ENCODE peak calls at places on chromosomes 13 and 19, in nine cellular contexts. One of them, this sample, is unnamed.

GRCh38 chr13:48532473-48533206 is at the start of gene RCBTB2:
- ATAC-seq in activated CD4-positive, CD25-positive, alpha-beta regulatory T cell treated with anti-CD3 and anti-CD28 coated beads, Interleukin-2, amount 50 U/mL, for 24 hours: peak
- ATAC-seq in left lung: peak
- ATAC-seq in activated T-cell treated with anti-CD3 and anti-CD28 coated beads, Interleukin-2, amount 50 U/mL, for 4 hours: peak
- ATAC-seq in T-helper 17 cell: peak
- ATAC-seq in gastroesophageal sphincter: peak
- ATAC-seq in upper lobe of right lung: peak
- ATAC-seq in CD8-positive, alpha-beta T cell: peak
- ATAC-seq in CD4-positive, CD25-positive, alpha-beta regulatory T cell: peak
- ATAC-seq in this sample: peak

GRCh38 chr13:68358218-68358817 is 1128.2 kb upstream of the PCDH9 start:
- ATAC-seq in gastroesophageal sphincter: no peak
- ATAC-seq in activated T-cell treated with anti-CD3 and anti-CD28 coated beads, Interleukin-2, amount 50 U/mL, for 4 hours: no peak
- ATAC-seq in left lung: no peak
- ATAC-seq in CD8-positive, alpha-beta T cell: no peak
- ATAC-seq in activated CD4-positive, CD25-positive, alpha-beta regulatory T cell treated with anti-CD3 and anti-CD28 coated beads, Interleukin-2, amount 50 U/mL, for 24 hours: no peak
- ATAC-seq in CD4-positive, CD25-positive, alpha-beta regulatory T cell: no peak
- ATAC-seq in upper lobe of right lung: no peak
- ATAC-seq in T-helper 17 cell: no peak
- ATAC-seq in this sample: no peak

GRCh38 chr13:35534343-35534742 is 57.9 kb upstream of the MAB21L1 start:
- ATAC-seq in gastroesophageal sphincter: no peak
- ATAC-seq in CD4-positive, CD25-positive, alpha-beta regulatory T cell: no peak
- ATAC-seq in T-helper 17 cell: no peak
- ATAC-seq in left lung: no peak
- ATAC-seq in CD8-positive, alpha-beta T cell: no peak
- ATAC-seq in activated CD4-positive, CD25-positive, alpha-beta regulatory T cell treated with anti-CD3 and anti-CD28 coated beads, Interleukin-2, amount 50 U/mL, for 24 hours: no peak
- ATAC-seq in activated T-cell treated with anti-CD3 and anti-CD28 coated beads, Interleukin-2, amount 50 U/mL, for 4 hours: no peak
- ATAC-seq in upper lobe of right lung: no peak
- ATAC-seq in this sample: no peak

GRCh38 chr13:67136157-67136556 is 94.0 kb downstream of the PCDH9 start:
- ATAC-seq in gastroesophageal sphincter: no peak
- ATAC-seq in CD8-positive, alpha-beta T cell: no peak
- ATAC-seq in upper lobe of right lung: peak
- ATAC-seq in left lung: peak
- ATAC-seq in CD4-positive, CD25-positive, alpha-beta regulatory T cell: no peak
- ATAC-seq in activated CD4-positive, CD25-positive, alpha-beta regulatory T cell treated with anti-CD3 and anti-CD28 coated beads, Interleukin-2, amount 50 U/mL, for 24 hours: no peak
- ATAC-seq in T-helper 17 cell: no peak
- ATAC-seq in activated T-cell treated with anti-CD3 and anti-CD28 coated beads, Interleukin-2, amount 50 U/mL, for 4 hours: no peak
- ATAC-seq in this sample: no peak

GRCh38 chr19:3470500-3471128 is 9.7 kb downstream of the SMIM24 start:
- ATAC-seq in CD4-positive, CD25-positive, alpha-beta regulatory T cell: no peak
- ATAC-seq in gastroesophageal sphincter: no peak
- ATAC-seq in CD8-positive, alpha-beta T cell: no peak
- ATAC-seq in upper lobe of right lung: peak
- ATAC-seq in activated CD4-positive, CD25-positive, alpha-beta regulatory T cell treated with anti-CD3 and anti-CD28 coated beads, Interleukin-2, amount 50 U/mL, for 24 hours: no peak
- ATAC-seq in T-helper 17 cell: no peak
- ATAC-seq in left lung: no peak
- ATAC-seq in activated T-cell treated with anti-CD3 and anti-CD28 coated beads, Interleukin-2, amount 50 U/mL, for 4 hours: no peak
- ATAC-seq in this sample: no peak

GRCh38 chr13:37288057-37288720 is 182.7 kb upstream of the CSNK1A1L start:
- ATAC-seq in T-helper 17 cell: no peak
- ATAC-seq in CD8-positive, alpha-beta T cell: no peak
- ATAC-seq in activated T-cell treated with anti-CD3 and anti-CD28 coated beads, Interleukin-2, amount 50 U/mL, for 4 hours: no peak
- ATAC-seq in upper lobe of right lung: peak
- ATAC-seq in CD4-positive, CD25-positive, alpha-beta regulatory T cell: no peak
- ATAC-seq in activated CD4-positive, CD25-positive, alpha-beta regulatory T cell treated with anti-CD3 and anti-CD28 coated beads, Interleukin-2, amount 50 U/mL, for 24 hours: no peak
- ATAC-seq in left lung: peak
- ATAC-seq in gastroesophageal sphincter: no peak
- ATAC-seq in this sample: no peak

GRCh38 chr19:56321254-56321980 is 6.8 kb upstream of the ZSCAN5A start:
- ATAC-seq in T-helper 17 cell: no peak
- ATAC-seq in upper lobe of right lung: no peak
- ATAC-seq in activated T-cell treated with anti-CD3 and anti-CD28 coated beads, Interleukin-2, amount 50 U/mL, for 4 hours: no peak
- ATAC-seq in activated CD4-positive, CD25-positive, alpha-beta regulatory T cell treated with anti-CD3 and anti-CD28 coated beads, Interleukin-2, amount 50 U/mL, for 24 hours: no peak
- ATAC-seq in gastroesophageal sphincter: no peak
- ATAC-seq in CD8-positive, alpha-beta T cell: no peak
- ATAC-seq in CD4-positive, CD25-positive, alpha-beta regulatory T cell: no peak
- ATAC-seq in left lung: no peak
- ATAC-seq in this sample: no peak

GRCh38 chr13:30313307-30313706 is 6.0 kb upstream of the KATNAL1 start:
- ATAC-seq in gastroesophageal sphincter: no peak
- ATAC-seq in left lung: no peak
- ATAC-seq in upper lobe of right lung: no peak
- ATAC-seq in CD4-positive, CD25-positive, alpha-beta regulatory T cell: no peak
- ATAC-seq in activated T-cell treated with anti-CD3 and anti-CD28 coated beads, Interleukin-2, amount 50 U/mL, for 4 hours: no peak
- ATAC-seq in T-helper 17 cell: no peak
- ATAC-seq in CD8-positive, alpha-beta T cell: no peak
- ATAC-seq in activated CD4-positive, CD25-positive, alpha-beta regulatory T cell treated with anti-CD3 and anti-CD28 coated beads, Interleukin-2, amount 50 U/mL, for 24 hours: no peak
- ATAC-seq in this sample: no peak

GRCh38 chr19:33293255-33294057 is 8.9 kb downstream of the CEBPA start:
- ATAC-seq in CD8-positive, alpha-beta T cell: no peak
- ATAC-seq in activated T-cell treated with anti-CD3 and anti-CD28 coated beads, Interleukin-2, amount 50 U/mL, for 4 hours: no peak
- ATAC-seq in upper lobe of right lung: peak
- ATAC-seq in activated CD4-positive, CD25-positive, alpha-beta regulatory T cell treated with anti-CD3 and anti-CD28 coated beads, Interleukin-2, amount 50 U/mL, for 24 hours: no peak
- ATAC-seq in T-helper 17 cell: no peak
- ATAC-seq in gastroesophageal sphincter: peak
- ATAC-seq in left lung: peak
- ATAC-seq in CD4-positive, CD25-positive, alpha-beta regulatory T cell: no peak
- ATAC-seq in this sample: peak

GRCh38 chr19:48473161-48473966 is 4.2 kb downstream of the CYTH2 start:
- ATAC-seq in CD8-positive, alpha-beta T cell: no peak
- ATAC-seq in activated CD4-positive, CD25-positive, alpha-beta regulatory T cell treated with anti-CD3 and anti-CD28 coated beads, Interleukin-2, amount 50 U/mL, for 24 hours: no peak
- ATAC-seq in left lung: no peak
- ATAC-seq in gastroesophageal sphincter: no peak
- ATAC-seq in T-helper 17 cell: no peak
- ATAC-seq in CD4-positive, CD25-positive, alpha-beta regulatory T cell: no peak
- ATAC-seq in activated T-cell treated with anti-CD3 and anti-CD28 coated beads, Interleukin-2, amount 50 U/mL, for 4 hours: no peak
- ATAC-seq in upper lobe of right lung: no peak
- ATAC-seq in this sample: no peak

GRCh38 chr13:77386880-77387606 is 60.1 kb upstream of the MYCBP2 start:
- ATAC-seq in T-helper 17 cell: no peak
- ATAC-seq in activated CD4-positive, CD25-positive, alpha-beta regulatory T cell treated with anti-CD3 and anti-CD28 coated beads, Interleukin-2, amount 50 U/mL, for 24 hours: no peak
- ATAC-seq in left lung: peak
- ATAC-seq in CD4-positive, CD25-positive, alpha-beta regulatory T cell: no peak
- ATAC-seq in activated T-cell treated with anti-CD3 and anti-CD28 coated beads, Interleukin-2, amount 50 U/mL, for 4 hours: no peak
- ATAC-seq in CD8-positive, alpha-beta T cell: no peak
- ATAC-seq in gastroesophageal sphincter: peak
- ATAC-seq in upper lobe of right lung: peak
- ATAC-seq in this sample: no peak

GRCh38 chr19:38792250-38793111 is 3.5 kb downstream of the LGALS7B start:
- ATAC-seq in upper lobe of right lung: peak
- ATAC-seq in left lung: peak
- ATAC-seq in activated T-cell treated with anti-CD3 and anti-CD28 coated beads, Interleukin-2, amount 50 U/mL, for 4 hours: peak
- ATAC-seq in CD8-positive, alpha-beta T cell: peak
- ATAC-seq in gastroesophageal sphincter: no peak
- ATAC-seq in activated CD4-positive, CD25-positive, alpha-beta regulatory T cell treated with anti-CD3 and anti-CD28 coated beads, Interleukin-2, amount 50 U/mL, for 24 hours: no peak
- ATAC-seq in T-helper 17 cell: peak
- ATAC-seq in CD4-positive, CD25-positive, alpha-beta regulatory T cell: peak
- ATAC-seq in this sample: peak

GRCh38 chr19:13234518-13234917 is 84.3 kb downstream of the IER2 start:
- ATAC-seq in activated T-cell treated with anti-CD3 and anti-CD28 coated beads, Interleukin-2, amount 50 U/mL, for 4 hours: peak
- ATAC-seq in CD4-positive, CD25-positive, alpha-beta regulatory T cell: peak
- ATAC-seq in left lung: peak
- ATAC-seq in activated CD4-positive, CD25-positive, alpha-beta regulatory T cell treated with anti-CD3 and anti-CD28 coated beads, Interleukin-2, amount 50 U/mL, for 24 hours: peak
- ATAC-seq in T-helper 17 cell: peak
- ATAC-seq in CD8-positive, alpha-beta T cell: peak
- ATAC-seq in gastroesophageal sphincter: peak
- ATAC-seq in upper lobe of right lung: peak
- ATAC-seq in this sample: peak

GRCh38 chr13:98479496-98480003 is 97.4 kb downstream of the STK24 start:
- ATAC-seq in CD4-positive, CD25-positive, alpha-beta regulatory T cell: no peak
- ATAC-seq in left lung: no peak
- ATAC-seq in T-helper 17 cell: no peak
- ATAC-seq in gastroesophageal sphincter: no peak
- ATAC-seq in activated CD4-positive, CD25-positive, alpha-beta regulatory T cell treated with anti-CD3 and anti-CD28 coated beads, Interleukin-2, amount 50 U/mL, for 24 hours: no peak
- ATAC-seq in activated T-cell treated with anti-CD3 and anti-CD28 coated beads, Interleukin-2, amount 50 U/mL, for 4 hours: no peak
- ATAC-seq in CD8-positive, alpha-beta T cell: no peak
- ATAC-seq in upper lobe of right lung: no peak
- ATAC-seq in this sample: no peak

GRCh38 chr19:18205180-18205915 is 1.5 kb upstream of the RAB3A start:
- ATAC-seq in CD4-positive, CD25-positive, alpha-beta regulatory T cell: no peak
- ATAC-seq in upper lobe of right lung: peak
- ATAC-seq in activated CD4-positive, CD25-positive, alpha-beta regulatory T cell treated with anti-CD3 and anti-CD28 coated beads, Interleukin-2, amount 50 U/mL, for 24 hours: no peak
- ATAC-seq in activated T-cell treated with anti-CD3 and anti-CD28 coated beads, Interleukin-2, amount 50 U/mL, for 4 hours: no peak
- ATAC-seq in left lung: peak
- ATAC-seq in T-helper 17 cell: no peak
- ATAC-seq in gastroesophageal sphincter: peak
- ATAC-seq in CD8-positive, alpha-beta T cell: no peak
- ATAC-seq in this sample: peak

GRCh38 chr13:32048816-32049215 is 17.2 kb downstream of the FRY start:
- ATAC-seq in CD4-positive, CD25-positive, alpha-beta regulatory T cell: no peak
- ATAC-seq in activated T-cell treated with anti-CD3 and anti-CD28 coated beads, Interleukin-2, amount 50 U/mL, for 4 hours: no peak
- ATAC-seq in upper lobe of right lung: peak
- ATAC-seq in gastroesophageal sphincter: no peak
- ATAC-seq in left lung: no peak
- ATAC-seq in T-helper 17 cell: no peak
- ATAC-seq in CD8-positive, alpha-beta T cell: no peak
- ATAC-seq in activated CD4-positive, CD25-positive, alpha-beta regulatory T cell treated with anti-CD3 and anti-CD28 coated beads, Interleukin-2, amount 50 U/mL, for 24 hours: no peak
- ATAC-seq in this sample: no peak

GRCh38 chr19:5563941-5564612 is 3.7 kb downstream of the TINCR start:
- ATAC-seq in activated CD4-positive, CD25-positive, alpha-beta regulatory T cell treated with anti-CD3 and anti-CD28 coated beads, Interleukin-2, amount 50 U/mL, for 24 hours: no peak
- ATAC-seq in gastroesophageal sphincter: no peak
- ATAC-seq in left lung: no peak
- ATAC-seq in CD4-positive, CD25-positive, alpha-beta regulatory T cell: peak
- ATAC-seq in upper lobe of right lung: no peak
- ATAC-seq in activated T-cell treated with anti-CD3 and anti-CD28 coated beads, Interleukin-2, amount 50 U/mL, for 4 hours: no peak
- ATAC-seq in T-helper 17 cell: no peak
- ATAC-seq in CD8-positive, alpha-beta T cell: no peak
- ATAC-seq in this sample: peak

GRCh38 chr13:114315074-114315785 is 927 bp downstream of the CHAMP1 start:
- ATAC-seq in CD4-positive, CD25-positive, alpha-beta regulatory T cell: no peak
- ATAC-seq in CD8-positive, alpha-beta T cell: peak
- ATAC-seq in gastroesophageal sphincter: no peak
- ATAC-seq in upper lobe of right lung: no peak
- ATAC-seq in T-helper 17 cell: peak
- ATAC-seq in activated T-cell treated with anti-CD3 and anti-CD28 coated beads, Interleukin-2, amount 50 U/mL, for 4 hours: no peak
- ATAC-seq in activated CD4-positive, CD25-positive, alpha-beta regulatory T cell treated with anti-CD3 and anti-CD28 coated beads, Interleukin-2, amount 50 U/mL, for 24 hours: no peak
- ATAC-seq in left lung: no peak
- ATAC-seq in this sample: no peak

GRCh38 chr13:71860547-71861131 is 6.4 kb downstream of the DACH1 start:
- ATAC-seq in T-helper 17 cell: no peak
- ATAC-seq in CD4-positive, CD25-positive, alpha-beta regulatory T cell: no peak
- ATAC-seq in upper lobe of right lung: no peak
- ATAC-seq in left lung: no peak
- ATAC-seq in gastroesophageal sphincter: no peak
- ATAC-seq in CD8-positive, alpha-beta T cell: no peak
- ATAC-seq in activated T-cell treated with anti-CD3 and anti-CD28 coated beads, Interleukin-2, amount 50 U/mL, for 4 hours: no peak
- ATAC-seq in activated CD4-positive, CD25-positive, alpha-beta regulatory T cell treated with anti-CD3 and anti-CD28 coated beads, Interleukin-2, amount 50 U/mL, for 24 hours: no peak
- ATAC-seq in this sample: no peak

GRCh38 chr19:7373862-7374261 is 25.1 kb downstream of the ARHGEF18 start:
- ATAC-seq in activated CD4-positive, CD25-positive, alpha-beta regulatory T cell treated with anti-CD3 and anti-CD28 coated beads, Interleukin-2, amount 50 U/mL, for 24 hours: peak
- ATAC-seq in T-helper 17 cell: no peak
- ATAC-seq in gastroesophageal sphincter: no peak
- ATAC-seq in CD8-positive, alpha-beta T cell: no peak
- ATAC-seq in activated T-cell treated with anti-CD3 and anti-CD28 coated beads, Interleukin-2, amount 50 U/mL, for 4 hours: no peak
- ATAC-seq in CD4-positive, CD25-positive, alpha-beta regulatory T cell: no peak
- ATAC-seq in left lung: no peak
- ATAC-seq in upper lobe of right lung: no peak
- ATAC-seq in this sample: peak

GRCh38 chr13:114166381-114167131 is 12.5 kb upstream of the CFAP97D2 start:
- ATAC-seq in gastroesophageal sphincter: peak
- ATAC-seq in left lung: no peak
- ATAC-seq in CD4-positive, CD25-positive, alpha-beta regulatory T cell: peak
- ATAC-seq in T-helper 17 cell: no peak
- ATAC-seq in upper lobe of right lung: no peak
- ATAC-seq in activated T-cell treated with anti-CD3 and anti-CD28 coated beads, Interleukin-2, amount 50 U/mL, for 4 hours: no peak
- ATAC-seq in CD8-positive, alpha-beta T cell: no peak
- ATAC-seq in activated CD4-positive, CD25-positive, alpha-beta regulatory T cell treated with anti-CD3 and anti-CD28 coated beads, Interleukin-2, amount 50 U/mL, for 24 hours: no peak
- ATAC-seq in this sample: no peak

GRCh38 chr13:101711307-101712025 is 259.0 kb downstream of the ITGBL1 start:
- ATAC-seq in CD4-positive, CD25-positive, alpha-beta regulatory T cell: no peak
- ATAC-seq in T-helper 17 cell: no peak
- ATAC-seq in activated T-cell treated with anti-CD3 and anti-CD28 coated beads, Interleukin-2, amount 50 U/mL, for 4 hours: no peak
- ATAC-seq in left lung: no peak
- ATAC-seq in CD8-positive, alpha-beta T cell: no peak
- ATAC-seq in upper lobe of right lung: no peak
- ATAC-seq in activated CD4-positive, CD25-positive, alpha-beta regulatory T cell treated with anti-CD3 and anti-CD28 coated beads, Interleukin-2, amount 50 U/mL, for 24 hours: no peak
- ATAC-seq in gastroesophageal sphincter: no peak
- ATAC-seq in this sample: no peak

GRCh38 chr19:14840206-14840605 is 5.2 kb upstream of the OR7A5 start:
- ATAC-seq in CD8-positive, alpha-beta T cell: no peak
- ATAC-seq in gastroesophageal sphincter: no peak
- ATAC-seq in activated CD4-positive, CD25-positive, alpha-beta regulatory T cell treated with anti-CD3 and anti-CD28 coated beads, Interleukin-2, amount 50 U/mL, for 24 hours: no peak
- ATAC-seq in activated T-cell treated with anti-CD3 and anti-CD28 coated beads, Interleukin-2, amount 50 U/mL, for 4 hours: no peak
- ATAC-seq in T-helper 17 cell: no peak
- ATAC-seq in CD4-positive, CD25-positive, alpha-beta regulatory T cell: no peak
- ATAC-seq in left lung: no peak
- ATAC-seq in upper lobe of right lung: no peak
- ATAC-seq in this sample: no peak

GRCh38 chr19:4609878-4610511 is 29.3 kb upstream of the TNFAIP8L1 start:
- ATAC-seq in upper lobe of right lung: peak
- ATAC-seq in T-helper 17 cell: no peak
- ATAC-seq in activated T-cell treated with anti-CD3 and anti-CD28 coated beads, Interleukin-2, amount 50 U/mL, for 4 hours: no peak
- ATAC-seq in activated CD4-positive, CD25-positive, alpha-beta regulatory T cell treated with anti-CD3 and anti-CD28 coated beads, Interleukin-2, amount 50 U/mL, for 24 hours: no peak
- ATAC-seq in CD4-positive, CD25-positive, alpha-beta regulatory T cell: no peak
- ATAC-seq in left lung: peak
- ATAC-seq in CD8-positive, alpha-beta T cell: no peak
- ATAC-seq in gastroesophageal sphincter: no peak
- ATAC-seq in this sample: no peak